ENCODE peak calls at places on chromosomes 3 and 15, in five cellular contexts. P is GM12878, E is HCT116, V is transverse colon, T is HepG2. D is an unnamed sample.

GRCh38 chr15:74394090-74394846 is 26.8 kb upstream of the CYP11A1 start:
- DNase-seq in P (no peak), E (no peak), V (no peak), T (no peak), D (no peak)

GRCh38 chr3:129230311-129231019 is 18.9 kb upstream of the COPG1 start:
- DNase-seq in P (no peak), E (no peak), V (no peak), T (peak; percentile 68), D (no peak)

GRCh38 chr3:101873619-101874018 is 24.3 kb downstream of the NFKBIZ start:
- DNase-seq in P (no peak), E (no peak), V (no peak), T (no peak), D (no peak)

GRCh38 chr3:20104167-20104661 is 64.0 kb downstream of the KAT2B start:
- DNase-seq in P (peak; percentile 13), E (no peak), V (peak; percentile 16), T (no peak), D (no peak)

GRCh38 chr15:74960995-74961588 is 4.5 kb upstream of the RPP25 start:
- DNase-seq in P (no peak), E (no peak), V (no peak), T (no peak), D (no peak)

GRCh38 chr15:63517614-63518013 is 13.2 kb downstream of the USP3 start:
- DNase-seq in P (no peak), E (no peak), V (peak; percentile 26), T (no peak), D (no peak)

GRCh38 chr3:57596495-57597239 is 477 bp downstream of the ARF4 start:
- DNase-seq in P (peak; percentile 9), E (peak; percentile 36), V (peak; percentile 83), T (peak; percentile 75), D (peak; percentile 24)

GRCh38 chr3:13130464-13131193 is 57.4 kb upstream of the IQSEC1 start:
- DNase-seq in P (no peak), E (no peak), V (no peak), T (no peak), D (no peak)

GRCh38 chr15:62946940-62947339 is 95.6 kb upstream of the TPM1 start:
- DNase-seq in P (no peak), E (no peak), V (no peak), T (no peak), D (no peak)

GRCh38 chr3:169953462-169954141 is 13.0 kb upstream of the SEC62 start:
- DNase-seq in P (no peak), E (no peak), V (no peak), T (no peak), D (no peak)

DNA sequence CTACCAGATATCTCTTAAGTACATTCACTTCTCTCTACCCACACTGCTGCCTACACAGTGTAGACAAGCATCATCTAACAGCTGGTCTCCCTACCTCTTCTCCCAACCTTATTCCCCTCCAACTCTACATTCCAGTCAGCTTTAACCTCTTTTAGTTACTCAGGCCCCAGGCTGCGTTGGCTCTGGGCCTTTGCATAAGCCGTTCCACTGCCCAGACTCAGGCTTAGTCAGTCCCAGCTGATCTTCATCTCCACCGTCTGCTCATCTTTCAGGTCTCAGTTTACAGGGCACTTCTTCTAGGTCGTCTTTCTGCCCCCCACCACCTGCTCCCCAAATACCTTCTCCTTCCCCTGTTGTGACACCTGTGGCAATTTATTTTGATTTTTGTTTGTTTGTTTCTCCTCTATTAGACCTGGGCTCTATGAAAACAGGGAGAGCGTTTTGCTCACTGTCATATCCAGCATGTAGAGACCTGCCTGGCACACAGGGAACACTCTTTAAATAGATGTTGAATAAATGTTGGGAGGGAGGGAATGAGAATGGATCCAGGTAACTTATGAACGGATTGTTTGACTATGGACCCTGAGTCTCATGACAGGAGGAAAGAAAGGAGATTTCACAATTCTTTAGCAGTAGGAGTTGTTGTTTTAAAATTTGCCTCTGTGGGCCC is 11.1 kb downstream of the SLC27A2 start:
- DNase-seq in P (no peak), E (no peak), V (no peak), T (no peak), D (no peak)
- TF ChIP-seq POLR2A in P (no peak), E (no peak), V (no peak), T (no peak), D (no peak)

GRCh38 chr3:107260221-107260620 is 117.0 kb upstream of the CCDC54 start:
- DNase-seq in P (no peak), E (no peak), V (no peak), T (no peak), D (no peak)
- TF ChIP-seq POLR2AphosphoS5 in P (no peak), E (no peak), V (no peak), T (no peak), D (no peak)

GRCh38 chr3:191328963-191329653 is at the start of gene CCDC50:
- DNase-seq in P (no peak), E (no peak), V (peak; percentile 93), T (peak; percentile 77), D (peak; percentile 74)
- TF ChIP-seq POLR2A in P (peak; percentile 86), E (peak; percentile 29), V (peak; percentile 67), T (peak; percentile 80), D (peak; percentile 65)

GRCh38 chr3:14802332-14802731 is 16.4 kb upstream of the FGD5 start:
- DNase-seq in P (no peak), E (no peak), V (no peak), T (peak; percentile 23), D (no peak)
- TF ChIP-seq POLR2AphosphoS5 in P (no peak), E (no peak), V (no peak), T (no peak), D (no peak)

DNA sequence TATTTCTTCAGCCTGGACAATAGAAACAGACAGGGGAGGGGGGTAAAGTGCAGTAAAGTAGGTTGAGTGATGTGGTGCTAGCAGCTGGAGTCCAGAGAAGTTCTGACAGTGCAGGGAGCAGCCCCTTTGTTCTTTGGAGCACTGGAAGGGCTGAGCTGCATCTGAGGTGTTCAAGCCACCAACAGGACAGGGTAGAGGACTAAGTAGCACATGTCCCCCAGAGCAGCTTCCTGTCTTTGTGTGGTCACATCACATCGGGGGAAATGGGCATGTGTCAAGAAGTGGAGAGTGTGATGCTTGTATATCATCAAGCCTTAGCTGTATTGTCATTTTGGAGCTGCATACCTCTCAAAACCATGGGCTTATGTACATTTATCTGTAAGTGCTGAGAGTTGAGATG is 12.1 kb downstream of the MRPS22 start:
- DNase-seq in P (no peak), E (no peak), V (no peak), T (no peak), D (no peak)
- TF ChIP-seq POLR2A in P (peak; percentile 47), E (no peak), V (no peak), T (no peak), D (no peak)

DNA sequence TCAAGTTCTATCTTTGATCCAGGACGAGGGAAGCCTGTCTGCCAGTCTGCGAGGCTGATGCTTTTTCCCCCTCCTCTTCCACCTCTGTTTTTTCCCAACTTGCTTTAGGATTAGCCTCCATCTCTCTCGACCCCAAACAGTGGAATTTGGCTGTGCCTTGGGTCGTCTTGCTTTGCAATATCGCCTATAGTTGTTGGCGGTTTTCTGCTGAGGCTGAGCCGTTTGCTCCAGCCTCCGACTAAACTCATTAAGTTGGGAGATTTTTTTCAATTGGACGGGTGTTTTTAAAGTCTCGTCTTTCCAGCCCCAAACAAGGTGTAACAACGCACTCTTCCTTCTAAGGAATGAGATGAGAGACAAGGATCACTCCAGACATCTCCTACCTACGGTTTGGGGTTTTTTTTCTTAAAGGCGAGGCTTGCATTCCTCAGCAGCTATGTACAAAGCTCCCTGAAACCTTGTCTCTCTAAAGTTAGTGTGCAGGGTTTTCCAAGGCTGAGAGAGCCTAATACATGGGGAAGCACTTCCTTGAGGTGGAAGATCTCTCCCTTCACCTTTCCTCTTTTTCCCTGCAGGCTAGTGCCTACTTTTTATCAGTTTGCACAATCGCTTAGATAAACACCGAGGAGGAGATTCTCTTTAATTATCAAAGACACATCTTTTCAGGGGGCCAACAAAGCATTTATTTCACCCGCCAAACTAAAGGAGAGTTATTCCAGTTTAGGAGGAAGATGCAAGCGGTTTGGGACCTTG is 4.7 kb upstream of the NR2F2 start:
- DNase-seq in P (no peak), E (no peak), V (no peak), T (no peak), D (no peak)
- TF ChIP-seq POLR2AphosphoS5 in P (no peak), E (no peak), V (no peak), T (no peak), D (no peak)